ENCODE peak calls at places on chromosomes 1 and 21, in eight cellular contexts. Q is A549, N is psoas muscle, D is adrenal gland, M is suprapubic skin, C is uterus, W is aorta, P is spleen. F is an unnamed sample.

GRCh38 chr1:39305555-39305954 is 101.1 kb downstream of the MACF1 start:
- DNase-seq in W (no peak), P (no peak), N (no peak), M (no peak), C (no peak), D (no peak), Q (no peak), F (no peak)

GRCh38 chr1:6373961-6374720 is 19.4 kb downstream of the ACOT7 start:
- DNase-seq in W (no peak), C (no peak), Q (no peak), M (no peak), N (no peak), D (no peak), P (no peak), F (peak)

GRCh38 chr1:38990401-38990745 is 703 bp upstream of the AKIRIN1 start:
- DNase-seq in P (no peak), D (no peak), C (no peak), M (no peak), Q (no peak), N (no peak), W (no peak), F (no peak)

GRCh38 chr1:27858949-27859576 is 13.3 kb upstream of the THEMIS2 start:
- DNase-seq in M (peak), C (no peak), W (no peak), D (no peak), P (peak), N (no peak), Q (no peak), F (no peak)

GRCh38 chr1:215228193-215228592 is 145.7 kb downstream of the KCNK2 start:
- DNase-seq in D (no peak), Q (no peak), W (no peak), P (no peak), C (no peak), M (no peak), N (no peak), F (no peak)

GRCh38 chr1:240797050-240797449 is 185.1 kb upstream of the GREM2 start:
- DNase-seq in M (no peak), D (no peak), N (no peak), W (no peak), P (no peak), C (no peak), Q (peak), F (no peak)

GRCh38 chr1:1398677-1399186 is 403 bp downstream of the CCNL2 start:
- DNase-seq in C (no peak), W (no peak), Q (no peak), M (no peak), D (no peak), P (no peak), N (no peak), F (no peak)

GRCh38 chr1:24101796-24102580 is 9.9 kb downstream of the MYOM3 start:
- DNase-seq in W (no peak), M (no peak), D (no peak), Q (no peak), C (no peak), N (peak), P (no peak), F (no peak)

GRCh38 chr21:43667191-43667904 is 8.0 kb downstream of the RRP1B start:
- DNase-seq in P (no peak), M (no peak), C (no peak), Q (no peak), D (no peak), W (no peak), N (no peak), F (no peak)

GRCh38 chr1:42730988-42731387 is 9.0 kb downstream of the CLDN19 start:
- DNase-seq in W (no peak), D (no peak), P (no peak), Q (no peak), N (no peak), M (no peak), C (no peak), F (no peak)

GRCh38 chr1:163084330-163084729 is 15.2 kb downstream of the RGS4 start:
- DNase-seq in C (no peak), D (no peak), P (no peak), W (no peak), Q (no peak), N (no peak), M (no peak), F (no peak)

GRCh38 chr1:247079141-247079874 is 697 bp upstream of the ZNF670 start:
- DNase-seq in Q (no peak), C (no peak), D (peak), N (no peak), P (peak), W (no peak), M (no peak), F (no peak)

GRCh38 chr1:196317535-196318522 is 290.4 kb downstream of the KCNT2 start:
- DNase-seq in Q (peak), P (no peak), N (no peak), M (no peak), D (peak), W (peak), C (no peak), F (peak)

GRCh38 chr1:177424746-177425145 is 254.0 kb downstream of the BRINP2 start:
- DNase-seq in P (no peak), N (no peak), W (no peak), Q (no peak), D (no peak), M (no peak), C (no peak), F (no peak)
- H3K4me3 ChIP-seq in P (no peak), N (no peak), W (no peak), Q (no peak), D (no peak), M (no peak), C (no peak), F (no peak)

DNA sequence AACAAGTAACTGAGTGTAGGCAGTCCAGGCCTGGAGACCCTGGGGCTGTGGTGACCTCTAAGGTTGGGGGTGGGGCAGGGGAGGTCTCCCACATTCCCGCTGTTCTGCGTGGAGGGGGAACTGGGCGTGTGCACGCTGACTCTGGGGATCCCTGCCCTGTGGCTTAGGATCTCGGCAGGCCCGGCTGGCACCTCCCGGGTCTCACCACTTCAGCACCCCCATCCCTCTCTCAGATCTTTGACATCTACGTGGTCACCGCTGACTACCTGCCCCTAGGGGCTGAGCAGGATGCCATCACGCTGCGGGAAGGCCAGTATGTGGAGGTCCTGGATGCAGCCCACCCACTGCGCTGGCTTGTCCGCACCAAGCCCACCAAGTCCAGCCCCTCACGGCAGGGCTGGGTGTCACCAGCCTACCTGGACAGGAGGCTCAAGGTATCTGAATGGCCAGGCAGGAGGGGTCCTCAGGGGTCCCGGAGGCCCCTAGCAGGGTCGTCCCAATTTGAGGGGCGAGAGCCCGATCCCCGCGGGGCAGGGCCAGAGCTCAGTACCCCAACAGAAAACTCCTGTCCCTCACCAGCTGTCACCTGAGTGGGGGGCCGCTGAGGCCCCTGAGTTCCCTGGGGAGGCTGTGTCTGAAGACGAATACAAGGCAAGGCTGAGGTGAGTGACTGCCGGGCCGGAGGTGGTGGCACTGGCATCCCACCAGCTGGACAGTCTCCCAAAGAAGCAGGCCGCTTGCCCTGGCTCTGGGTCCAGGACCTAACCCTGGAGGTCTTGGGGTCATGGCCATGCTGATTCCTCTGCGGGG is 68.7 kb downstream of the TRIM11 start:
- DNase-seq in N (peak), M (peak), D (peak), Q (no peak), W (peak), C (peak), P (peak), F (peak)
- H3K4me3 ChIP-seq in N (no peak), M (no peak), D (no peak), Q (no peak), W (no peak), C (no peak), P (no peak), F (no peak)

DNA sequence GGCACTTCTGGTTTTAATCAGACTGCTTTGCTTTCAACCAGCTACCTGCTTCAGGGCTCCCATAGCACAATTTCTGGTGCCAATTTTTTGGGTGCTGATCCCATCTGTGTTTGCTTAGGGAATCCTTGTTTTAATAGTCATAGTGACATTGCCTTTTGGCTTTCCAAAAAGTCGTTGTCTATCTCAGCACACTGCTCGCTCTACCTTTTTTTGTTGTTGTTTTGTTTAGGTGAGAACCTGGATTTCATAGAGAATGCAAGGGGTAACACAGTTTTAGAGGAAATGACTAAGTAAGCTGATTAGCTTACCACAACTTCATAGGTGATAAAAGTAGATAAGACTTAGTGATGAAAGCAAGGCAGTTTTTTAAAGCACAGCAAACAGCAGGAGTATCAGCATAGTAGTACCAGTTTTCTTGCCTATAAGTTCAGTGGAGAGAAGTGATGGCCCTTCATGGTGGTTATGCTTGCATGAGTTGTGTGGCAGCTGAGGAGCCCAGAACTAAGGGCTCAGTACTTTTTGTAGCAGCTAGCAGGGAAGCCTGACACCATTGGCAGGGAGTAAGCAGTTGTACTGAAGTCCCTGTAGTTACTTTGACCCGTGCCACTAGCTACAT is 31.3 kb downstream of the NEK7 start:
- DNase-seq in N (no peak), D (no peak), M (no peak), W (no peak), Q (no peak), C (no peak), P (no peak), F (no peak)
- H3K4me3 ChIP-seq in N (no peak), D (no peak), M (no peak), W (no peak), Q (no peak), C (no peak), P (no peak), F (no peak)

DNA sequence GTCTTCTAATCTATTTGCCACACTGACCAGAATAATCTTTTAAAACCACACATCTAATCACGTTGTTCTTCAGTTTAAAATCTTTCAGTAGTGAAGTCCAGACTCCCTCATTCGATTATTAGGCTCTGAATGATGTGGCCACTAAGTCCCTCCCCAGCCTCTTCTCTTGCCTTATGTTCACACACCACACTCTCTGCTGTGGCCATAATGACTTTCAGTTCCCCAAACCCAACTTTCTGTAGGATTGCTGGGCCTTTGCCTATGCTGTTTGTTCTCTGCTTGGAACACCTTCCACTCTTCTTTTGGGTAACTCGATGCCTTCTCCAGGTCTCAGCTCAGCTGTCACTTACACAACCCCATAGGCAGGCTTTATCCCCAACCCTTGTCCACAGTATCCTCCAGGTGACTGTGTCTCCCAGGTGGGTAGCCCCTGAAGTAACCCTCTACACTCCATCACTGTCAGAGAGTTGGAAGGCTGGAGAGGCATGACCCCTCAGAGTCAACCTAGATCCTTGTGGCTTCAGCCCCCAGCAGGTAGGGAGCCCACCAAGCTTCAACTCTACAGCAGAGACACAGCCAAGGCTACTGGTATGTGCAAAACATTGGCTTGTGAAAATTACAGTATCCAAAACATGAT is 8.4 kb upstream of the SLC37A1 start:
- DNase-seq in D (no peak), N (no peak), P (no peak), M (no peak), Q (no peak), W (no peak), C (no peak), F (no peak)
- H3K4me3 ChIP-seq in D (no peak), N (no peak), P (no peak), M (no peak), Q (no peak), W (no peak), C (no peak), F (no peak)

DNA sequence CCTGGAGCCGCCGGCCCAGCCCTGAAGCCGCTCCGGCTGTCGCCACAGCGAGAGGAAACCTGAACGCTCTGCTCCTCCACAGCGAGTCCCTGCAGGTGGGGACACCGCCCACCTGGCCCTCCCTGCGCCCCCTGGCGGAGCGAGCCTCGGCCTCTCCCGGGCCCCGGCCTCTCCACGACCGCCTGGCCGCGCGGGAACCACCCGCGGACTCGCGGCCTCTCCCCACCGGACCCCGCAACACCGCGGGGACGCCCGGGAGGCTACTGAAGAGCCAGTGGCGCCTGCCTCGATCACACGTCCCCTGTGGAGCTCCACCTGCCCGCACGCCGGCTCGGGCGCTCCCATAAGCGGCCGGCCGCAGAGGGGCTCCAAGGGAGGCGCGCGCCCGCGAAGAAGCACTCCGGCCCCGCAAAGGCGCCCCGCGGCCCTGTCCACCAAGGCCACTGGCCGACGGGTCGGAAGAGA is 109.6 kb downstream of the KCNN3 start:
- DNase-seq in P (peak), C (peak), D (peak), W (peak), Q (peak), M (no peak), N (no peak), F (peak)
- H3K4me3 ChIP-seq in P (peak), C (peak), D (no peak), W (no peak), Q (peak), M (peak), N (peak), F (no peak)

GRCh38 chr1:185775505-185775904 is 41.3 kb downstream of the HMCN1 start:
- DNase-seq in Q (no peak), C (no peak), W (no peak), P (no peak), M (no peak), N (no peak), D (no peak), F (no peak)
- H3K4me3 ChIP-seq in Q (no peak), C (no peak), W (no peak), P (no peak), M (no peak), N (no peak), D (no peak), F (no peak)

GRCh38 chr1:10322821-10323220 is 76.0 kb upstream of the PGD start:
- DNase-seq in Q (no peak), P (no peak), M (no peak), D (no peak), W (no peak), N (no peak), C (no peak), F (no peak)

GRCh38 chr1:10316752-10317151 is 82.1 kb upstream of the PGD start:
- DNase-seq in D (no peak), M (no peak), W (no peak), Q (no peak), C (no peak), N (no peak), P (no peak), F (no peak)

GRCh38 chr1:10320336-10320735 is 78.5 kb upstream of the PGD start:
- DNase-seq in N (no peak), Q (no peak), P (no peak), W (no peak), C (no peak), M (no peak), D (no peak), F (no peak)

GRCh38 chr1:10324627-10325026 is 74.2 kb upstream of the PGD start:
- DNase-seq in N (no peak), Q (no peak), C (no peak), W (no peak), D (no peak), M (no peak), P (no peak), F (no peak)

DNA sequence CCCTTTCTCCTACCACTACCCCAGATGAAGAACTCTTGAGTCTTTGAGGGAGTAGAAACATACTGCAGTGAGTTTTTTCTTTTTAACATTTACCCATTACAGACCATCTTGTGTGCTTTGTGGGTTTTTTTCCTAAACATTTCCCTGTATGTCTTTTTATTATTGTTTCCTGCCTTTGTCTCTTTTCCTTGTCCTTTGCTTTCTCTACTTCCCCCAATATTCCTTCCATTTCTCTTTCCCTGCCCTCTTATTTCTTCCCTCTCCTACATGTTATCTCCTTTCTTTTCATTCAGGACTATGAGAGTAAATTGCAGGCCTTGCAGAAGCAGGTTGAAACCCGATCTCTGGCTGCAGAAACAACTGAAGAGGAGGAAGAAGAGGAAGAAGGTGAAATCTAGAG is 79.1 kb upstream of the PGD start:
- DNase-seq in P (no peak), N (no peak), M (no peak), Q (no peak), C (no peak), D (no peak), W (no peak), F (no peak)
- H3K4me3 ChIP-seq in P (no peak), N (no peak), M (no peak), Q (no peak), C (no peak), D (no peak), W (no peak), F (no peak)

GRCh38 chr1:232226197-232226681 is 403.7 kb downstream of the SIPA1L2 start:
- DNase-seq in M (no peak), P (no peak), W (no peak), C (no peak), D (no peak), Q (no peak), N (no peak), F (no peak)
- H3K4me3 ChIP-seq in M (no peak), P (no peak), W (no peak), C (no peak), D (no peak), Q (no peak), N (no peak), F (no peak)

DNA sequence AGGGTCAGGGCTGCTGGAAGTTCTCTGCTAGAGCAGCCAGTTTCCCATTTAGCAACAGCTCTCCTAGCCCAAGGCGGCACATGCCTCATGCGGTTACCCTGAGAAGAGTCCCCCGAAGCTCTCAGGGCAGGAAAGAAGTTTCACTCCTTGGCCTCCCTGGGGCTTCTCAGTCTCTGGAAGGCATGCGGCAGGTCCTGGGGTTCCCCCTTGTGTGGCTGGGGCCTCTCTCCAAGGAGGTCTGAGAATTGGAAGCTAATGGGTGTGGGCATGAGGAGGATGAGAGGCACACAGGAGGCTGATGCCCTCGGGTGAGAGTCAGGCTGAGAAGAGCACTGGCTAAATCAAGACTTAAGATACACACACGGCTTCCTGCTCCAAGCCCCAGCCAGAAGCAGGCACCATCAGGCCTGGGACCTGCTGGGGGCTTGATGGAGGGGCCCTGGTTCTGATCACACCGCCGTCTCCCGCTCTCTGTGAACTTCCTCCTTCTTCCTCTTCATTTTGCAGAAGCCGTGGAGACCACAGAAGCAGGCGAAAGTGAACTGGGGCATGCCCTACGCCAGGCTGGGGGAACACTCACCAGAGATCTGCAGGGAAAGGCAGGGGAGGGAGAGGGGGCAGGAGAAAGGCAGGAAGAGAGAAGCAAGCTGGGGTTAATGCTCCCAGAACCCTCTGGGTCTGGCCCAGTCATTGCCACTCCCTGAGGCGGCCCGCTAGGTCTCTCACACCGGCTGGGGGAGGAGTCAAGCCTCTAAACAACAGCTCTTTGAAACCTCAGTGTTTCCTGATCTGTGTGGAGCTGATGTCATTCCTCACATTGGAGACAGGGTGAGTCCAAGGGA is 15.1 kb downstream of the BLACAT1 start:
- DNase-seq in M (no peak), P (peak), C (peak), Q (no peak), N (no peak), W (no peak), D (peak), F (peak)
- H3K4me3 ChIP-seq in M (no peak), P (peak), C (no peak), Q (no peak), N (no peak), W (no peak), D (no peak), F (no peak)

GRCh38 chr1:115091582-115091981 is 2.3 kb upstream of the TSPAN2 start:
- DNase-seq in W (no peak), N (no peak), C (no peak), M (no peak), P (no peak), D (no peak), Q (no peak), F (no peak)

GRCh38 chr1:115088871-115089442 is 346 bp downstream of the TSPAN2 start:
- DNase-seq in N (no peak), M (no peak), W (no peak), Q (no peak), D (no peak), C (no peak), P (no peak), F (no peak)

GRCh38 chr1:115089443-115090340 is at the start of gene TSPAN2:
- DNase-seq in N (peak), W (peak), M (no peak), C (peak), D (peak), P (peak), Q (peak), F (peak)

GRCh38 chr1:115090956-115091355 is 1.7 kb upstream of the TSPAN2 start:
- DNase-seq in N (no peak), D (no peak), P (no peak), W (no peak), M (no peak), Q (no peak), C (no peak), F (no peak)

GRCh38 chr1:115090547-115090946 is 1.2 kb upstream of the TSPAN2 start:
- DNase-seq in D (no peak), W (peak), C (peak), M (no peak), Q (no peak), N (no peak), P (no peak), F (peak)
- H3K4me3 ChIP-seq in D (no peak), W (no peak), C (peak), M (no peak), Q (no peak), N (peak), P (no peak), F (no peak)

F was measured in body of pancreas.